ENCODE peak calls at places on chromosome 11, in eight cellular contexts. V is tibial artery, P is prostate gland, A is endodermal cell, F is A549, M is lung, Z is kidney epithelial cell, E is transverse colon. I is an unnamed sample.

GRCh38 chr11:130209944-130210854 is 50.6 kb downstream of the ST14 start:
- DNase-seq in Z (no peak), M (peak), F (no peak), P (no peak), E (peak), V (no peak), A (peak), I (no peak)

GRCh38 chr11:19803506-19803998 is 90.9 kb downstream of the NAV2 start:
- DNase-seq in P (no peak), E (peak), V (no peak), M (peak), A (no peak), F (no peak), Z (no peak), I (no peak)

GRCh38 chr11:86668929-86669328 is 3.5 kb downstream of the ME3 start:
- DNase-seq in F (peak), Z (no peak), A (no peak), V (no peak), M (no peak), P (no peak), E (no peak), I (no peak)

GRCh38 chr11:18080451-18080850 is 25.4 kb downstream of the SAAL1 start:
- DNase-seq in P (no peak), F (no peak), E (no peak), A (no peak), M (no peak), V (no peak), Z (no peak), I (no peak)

GRCh38 chr11:112564228-112564955 is 303.7 kb upstream of the PLET1 start:
- DNase-seq in Z (no peak), V (peak), A (no peak), F (no peak), E (peak), P (peak), M (no peak), I (no peak)

GRCh38 chr11:72235351-72236057 is 8.5 kb downstream of the PHOX2A start:
- DNase-seq in P (no peak), M (no peak), Z (no peak), F (no peak), E (no peak), A (peak), V (no peak), I (no peak)

GRCh38 chr11:35313066-35313765 is 106.1 kb downstream of the SLC1A2 start:
- DNase-seq in M (no peak), A (no peak), Z (no peak), P (no peak), F (no peak), V (no peak), E (no peak), I (no peak)

GRCh38 chr11:123519055-123519796 is 89.2 kb downstream of the GRAMD1B start:
- DNase-seq in V (no peak), E (no peak), Z (no peak), M (no peak), A (peak), F (no peak), P (no peak), I (no peak)

GRCh38 chr11:132999031-132999430 is 533.3 kb downstream of the OPCML start:
- DNase-seq in A (no peak), V (no peak), F (no peak), Z (no peak), M (no peak), E (no peak), P (no peak), I (no peak)

GRCh38 chr11:75245356-75246005 is 4.9 kb downstream of the TPBGL start:
- DNase-seq in A (peak), P (no peak), V (peak), M (no peak), Z (no peak), E (no peak), F (peak), I (no peak)

GRCh38 chr11:47964546-47964945 is 15.8 kb upstream of the PTPRJ start:
- DNase-seq in V (no peak), P (no peak), F (no peak), A (no peak), Z (no peak), M (no peak), E (no peak), I (no peak)

GRCh38 chr11:68542617-68543016 is 82.1 kb downstream of the PPP6R3 start:
- DNase-seq in E (no peak), P (no peak), M (no peak), F (no peak), A (no peak), V (no peak), Z (peak), I (no peak)

GRCh38 chr11:69744435-69744834 is 30.7 kb downstream of the FGF4 start:
- DNase-seq in P (no peak), V (no peak), E (no peak), Z (peak), F (peak), A (peak), M (no peak), I (no peak)

DNA sequence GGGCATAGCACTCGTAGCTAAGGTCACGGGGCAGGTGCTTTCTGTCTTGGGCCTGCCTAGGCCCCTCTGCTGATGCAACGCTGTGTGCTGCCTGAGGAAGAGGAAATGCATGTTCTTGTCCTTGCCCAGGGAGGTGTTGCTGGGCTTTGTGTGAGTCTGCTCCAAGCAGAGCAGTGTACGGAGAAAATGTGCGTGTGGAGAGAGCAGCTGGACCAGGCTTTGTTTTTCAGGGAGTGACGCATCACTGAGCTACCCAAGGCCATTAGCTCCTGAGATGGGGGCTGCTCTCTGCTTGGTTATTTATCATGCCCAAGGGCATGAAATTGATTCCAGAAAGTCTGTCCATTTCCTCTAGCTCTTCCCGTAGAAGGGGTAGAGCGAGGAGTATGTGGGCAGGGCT is 82.9 kb upstream of the THY1 start:
- DNase-seq in E (no peak), V (no peak), M (no peak), Z (no peak), F (no peak), P (no peak), A (no peak), I (no peak)
- TF ChIP-seq CTCF in E (no peak), V (no peak), M (no peak), Z (no peak), F (no peak), P (no peak), A (no peak), I (no peak)

DNA sequence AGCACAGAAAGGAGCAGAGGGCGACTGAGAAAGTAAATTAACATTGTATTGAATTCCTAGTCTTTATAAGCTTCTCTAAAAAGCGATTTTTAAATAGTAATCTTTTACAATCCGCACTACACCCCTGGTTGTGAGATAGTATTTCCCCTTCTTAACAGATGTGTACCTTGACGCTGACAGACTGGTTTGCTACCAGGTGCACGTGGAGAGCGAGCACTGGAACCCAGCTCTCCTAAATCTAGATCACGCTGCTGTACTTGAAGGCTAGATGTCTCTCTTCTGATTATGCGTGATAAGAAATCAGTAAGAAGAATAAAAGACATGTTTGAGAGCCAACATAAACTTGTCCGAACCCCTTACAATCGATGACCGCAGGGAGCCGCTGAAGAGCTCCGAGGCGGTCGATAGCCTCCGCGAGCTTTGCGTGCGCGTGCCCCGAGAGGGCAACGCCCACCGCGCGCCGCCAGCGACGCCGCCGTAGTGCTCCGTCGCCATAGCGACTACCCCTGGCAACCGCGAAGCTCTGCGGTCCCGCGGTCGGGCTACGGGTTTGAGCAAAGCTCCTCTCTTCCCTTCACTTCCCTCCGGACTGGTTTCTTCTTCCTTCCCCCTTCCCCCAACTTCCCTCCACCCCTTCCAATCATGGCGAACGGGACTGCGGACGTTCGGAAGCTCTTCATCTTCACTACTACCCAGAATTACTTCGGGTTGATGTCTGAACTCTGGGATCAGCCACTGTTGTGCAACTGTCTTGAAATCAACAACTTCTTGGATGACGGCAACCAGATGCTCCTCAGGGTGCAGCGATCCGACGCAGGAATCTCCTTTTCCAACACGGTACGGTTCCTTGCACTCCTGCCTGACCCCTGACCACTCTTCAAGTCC is at the start of gene DYNC2H1:
- DNase-seq in Z (peak), M (peak), A (peak), E (peak), F (peak), V (peak), P (peak), I (peak)
- TF ChIP-seq CTCF in Z (peak), M (peak), A (peak), E (peak), F (peak), V (peak), P (no peak), I (peak)

DNA sequence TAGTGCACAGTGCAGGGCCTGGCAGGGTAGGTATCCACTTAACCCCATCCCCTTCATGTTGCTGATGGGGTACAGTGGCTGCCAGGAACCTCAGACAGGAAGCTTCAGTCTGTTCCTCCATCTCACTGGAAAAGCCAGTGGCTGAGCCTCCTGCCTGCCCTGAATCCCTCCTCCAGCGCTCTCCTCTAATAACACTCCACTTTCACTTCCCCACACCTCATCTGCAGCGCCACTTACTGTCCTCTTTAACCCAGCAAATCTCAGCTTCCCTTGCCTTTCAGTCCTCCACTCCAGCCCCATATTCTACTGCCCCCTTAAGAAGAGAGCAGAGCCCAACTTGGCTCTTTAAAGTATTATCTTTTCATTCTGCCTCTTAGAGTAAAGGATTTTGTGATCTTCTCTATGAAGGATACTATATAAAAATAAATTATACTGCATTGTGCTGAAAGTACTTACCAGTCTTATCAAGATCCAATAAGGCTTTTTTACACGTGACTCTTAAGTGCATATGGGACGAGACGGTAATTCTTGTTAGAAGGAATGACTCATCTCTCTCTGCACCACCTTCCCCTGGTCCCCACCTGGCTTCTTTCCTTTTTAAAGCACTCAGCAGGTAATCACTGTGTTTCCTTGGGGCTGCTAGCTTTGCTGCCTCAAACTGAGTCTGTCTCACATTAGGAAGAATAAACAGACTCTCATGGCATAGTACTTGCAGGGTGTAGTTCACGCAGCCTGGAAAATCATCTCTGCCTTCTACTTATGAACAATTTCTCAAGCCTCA is 238.0 kb upstream of the NARS2 start:
- DNase-seq in Z (no peak), E (peak), F (no peak), V (no peak), A (peak), P (no peak), M (no peak), I (no peak)
- TF ChIP-seq CTCF in Z (no peak), E (no peak), F (no peak), V (no peak), A (no peak), P (no peak), M (no peak), I (no peak)

GRCh38 chr11:39367526-39367925 is 2091.9 kb downstream of the LRRC4C start:
- DNase-seq in F (no peak), V (no peak), A (no peak), Z (no peak), P (no peak), E (no peak), M (no peak), I (no peak)

GRCh38 chr11:39365809-39366436 is 2093.5 kb downstream of the LRRC4C start:
- DNase-seq in P (no peak), E (no peak), A (no peak), F (peak), M (no peak), Z (peak), V (no peak), I (no peak)

GRCh38 chr11:39361557-39361956 is 2097.9 kb downstream of the LRRC4C start:
- DNase-seq in A (no peak), Z (no peak), M (no peak), V (no peak), E (no peak), F (no peak), P (no peak), I (no peak)
- TF ChIP-seq CTCF in A (peak), Z (no peak), M (no peak), V (no peak), E (no peak), F (no peak), P (no peak), I (no peak)